ENCODE peak calls at places on chromosomes 13 and 19, in five cellular contexts. One of them, this sample, is unnamed.

GRCh38 chr13:95902736-95903135 is 150.5 kb downstream of the UGGT2 start:
- DNase-seq in heart left ventricle: no peak
- DNase-seq in ovary: no peak
- DNase-seq in prostate gland: no peak
- DNase-seq in A549: no peak
- DNase-seq in this sample: no peak

GRCh38 chr13:26811636-26812035 is 51.0 kb upstream of the GPR12 start:
- DNase-seq in heart left ventricle: no peak
- DNase-seq in ovary: no peak
- DNase-seq in prostate gland: no peak
- DNase-seq in A549: no peak
- DNase-seq in this sample: no peak

GRCh38 chr19:34964598-34964997 is 569 bp upstream of the ZNF792 start:
- DNase-seq in heart left ventricle: no peak
- DNase-seq in ovary: no peak
- DNase-seq in prostate gland: no peak
- DNase-seq in A549: no peak
- DNase-seq in this sample: no peak

GRCh38 chr19:3056454-3057016 is 5.8 kb downstream of the TLE5 start:
- DNase-seq in heart left ventricle: no peak
- DNase-seq in ovary: no peak
- DNase-seq in prostate gland: no peak
- DNase-seq in A549: peak; percentile 68
- DNase-seq in this sample: no peak

GRCh38 chr13:46899801-46900200 is 2.9 kb upstream of the HTR2A start:
- DNase-seq in heart left ventricle: no peak
- DNase-seq in ovary: no peak
- DNase-seq in prostate gland: no peak
- DNase-seq in A549: no peak
- DNase-seq in this sample: no peak

GRCh38 chr19:33231511-33231910 is 5.9 kb upstream of the SLC7A10 start:
- DNase-seq in heart left ventricle: no peak
- DNase-seq in ovary: no peak
- DNase-seq in prostate gland: no peak
- DNase-seq in A549: no peak
- DNase-seq in this sample: no peak

GRCh38 chr13:81116461-81117282 is 775.7 kb upstream of the SPRY2 start:
- DNase-seq in heart left ventricle: no peak
- DNase-seq in ovary: no peak
- DNase-seq in prostate gland: no peak
- DNase-seq in A549: no peak
- DNase-seq in this sample: no peak

GRCh38 chr13:90365130-90365529 is 982.4 kb upstream of the MIR17HG start:
- DNase-seq in heart left ventricle: no peak
- DNase-seq in ovary: no peak
- DNase-seq in prostate gland: no peak
- DNase-seq in A549: no peak
- DNase-seq in this sample: no peak

GRCh38 chr13:62294210-62294609 is 878.6 kb upstream of the PCDH20 start:
- DNase-seq in heart left ventricle: no peak
- DNase-seq in ovary: no peak
- DNase-seq in prostate gland: no peak
- DNase-seq in A549: no peak
- DNase-seq in this sample: no peak

GRCh38 chr13:93450226-93450625 is 223.6 kb downstream of the GPC6 start:
- DNase-seq in heart left ventricle: no peak
- DNase-seq in ovary: no peak
- DNase-seq in prostate gland: no peak
- DNase-seq in A549: no peak
- DNase-seq in this sample: no peak

GRCh38 chr19:11787536-11787935 is 10.8 kb upstream of the ZNF491 start:
- DNase-seq in heart left ventricle: no peak
- DNase-seq in ovary: no peak
- DNase-seq in prostate gland: no peak
- DNase-seq in A549: no peak
- DNase-seq in this sample: no peak

GRCh38 chr13:89514534-89515312 is 1832.8 kb upstream of the MIR17HG start:
- DNase-seq in heart left ventricle: no peak
- DNase-seq in ovary: no peak
- DNase-seq in prostate gland: no peak
- DNase-seq in A549: peak; percentile 91
- DNase-seq in this sample: no peak

GRCh38 chr13:23751195-23751594 is 138.0 kb downstream of the MIPEP start:
- DNase-seq in heart left ventricle: no peak
- DNase-seq in ovary: no peak
- DNase-seq in prostate gland: no peak
- DNase-seq in A549: peak; percentile 39
- DNase-seq in this sample: no peak

GRCh38 chr19:38617764-38618589 is at the start of gene MAP4K1:
- DNase-seq in heart left ventricle: peak; percentile 57
- DNase-seq in ovary: peak; percentile 23
- DNase-seq in prostate gland: peak; percentile 22
- DNase-seq in A549: no peak
- DNase-seq in this sample: peak; percentile 65

GRCh38 chr13:49086711-49087110 is 111.0 kb downstream of the FNDC3A start:
- DNase-seq in heart left ventricle: no peak
- DNase-seq in ovary: no peak
- DNase-seq in prostate gland: no peak
- DNase-seq in A549: no peak
- DNase-seq in this sample: no peak

GRCh38 chr13:46578590-46578975 is 25.6 kb downstream of the LRCH1 start:
- DNase-seq in heart left ventricle: no peak
- DNase-seq in ovary: no peak
- DNase-seq in prostate gland: no peak
- DNase-seq in A549: no peak
- DNase-seq in this sample: no peak

GRCh38 chr19:46821512-46822359 is 28.9 kb downstream of the AP2S1 start:
- DNase-seq in heart left ventricle: no peak
- DNase-seq in ovary: no peak
- DNase-seq in prostate gland: no peak
- DNase-seq in A549: no peak
- DNase-seq in this sample: peak; percentile 86

GRCh38 chr19:33114302-33114701 is 17.6 kb upstream of the WDR88 start:
- DNase-seq in heart left ventricle: no peak
- DNase-seq in ovary: no peak
- DNase-seq in prostate gland: no peak
- DNase-seq in A549: no peak
- DNase-seq in this sample: no peak

GRCh38 chr13:99496322-99497142 is 4.7 kb upstream of the TM9SF2 start:
- DNase-seq in heart left ventricle: peak; percentile 77
- DNase-seq in ovary: peak; percentile 42
- DNase-seq in prostate gland: peak; percentile 20
- DNase-seq in A549: peak; percentile 84
- DNase-seq in this sample: peak; percentile 57

GRCh38 chr19:4709440-4710280 is 14.0 kb downstream of the DPP9 start:
- DNase-seq in heart left ventricle: no peak
- DNase-seq in ovary: no peak
- DNase-seq in prostate gland: no peak
- DNase-seq in A549: no peak
- DNase-seq in this sample: no peak

GRCh38 chr19:13024958-13025653 is 29.8 kb downstream of the NFIX start:
- DNase-seq in heart left ventricle: no peak
- DNase-seq in ovary: no peak
- DNase-seq in prostate gland: no peak
- DNase-seq in A549: no peak
- DNase-seq in this sample: no peak

GRCh38 chr19:13022111-13022858 is 27.0 kb downstream of the NFIX start:
- DNase-seq in heart left ventricle: no peak
- DNase-seq in ovary: no peak
- DNase-seq in prostate gland: no peak
- DNase-seq in A549: no peak
- DNase-seq in this sample: no peak

GRCh38 chr19:13023666-13024065 is 28.4 kb downstream of the NFIX start:
- DNase-seq in heart left ventricle: no peak
- DNase-seq in ovary: no peak
- DNase-seq in prostate gland: no peak
- DNase-seq in A549: no peak
- DNase-seq in this sample: no peak

GRCh38 chr19:13024126-13024957 is 29.1 kb downstream of the NFIX start:
- DNase-seq in heart left ventricle: no peak
- DNase-seq in ovary: no peak
- DNase-seq in prostate gland: no peak
- DNase-seq in A549: no peak
- DNase-seq in this sample: no peak

DNA sequence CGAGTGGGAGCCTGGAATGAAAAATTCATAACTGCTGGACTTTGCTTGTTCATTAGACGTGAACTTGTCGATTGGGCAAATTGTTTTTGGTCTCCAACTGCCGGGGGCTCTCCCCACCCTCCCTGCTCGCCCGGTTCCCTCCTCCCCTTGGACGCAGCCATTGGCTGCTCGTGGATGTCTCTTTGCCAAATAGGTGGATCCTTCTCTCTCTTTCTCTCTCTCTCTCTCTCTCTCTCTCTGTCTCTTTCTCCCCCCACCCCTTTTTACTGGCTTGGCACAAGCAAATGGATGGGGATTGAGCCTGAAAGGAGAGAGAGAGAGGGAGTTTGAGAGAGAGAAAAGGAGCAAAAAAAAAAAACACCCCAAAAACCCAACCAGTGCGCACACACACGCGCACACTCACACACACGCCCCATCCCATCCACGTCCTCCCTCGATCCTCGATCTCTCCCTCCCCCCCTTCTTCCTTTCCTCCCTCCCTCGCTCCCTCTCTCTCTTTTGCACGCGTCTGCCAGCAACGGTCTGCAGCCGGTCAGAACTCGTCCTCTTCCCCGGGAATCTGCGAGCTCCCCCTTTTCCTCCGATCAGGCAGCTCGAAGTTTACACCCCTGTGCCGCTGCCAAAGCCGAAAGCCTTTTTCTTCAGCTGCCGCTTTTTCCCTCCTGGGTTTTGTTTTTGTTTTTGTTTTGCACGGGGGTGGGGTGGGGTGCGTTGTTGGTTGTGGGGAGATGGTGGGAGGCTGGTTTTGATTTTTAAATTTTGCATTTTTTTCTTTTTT is 27.8 kb downstream of the NFIX start:
- DNase-seq in heart left ventricle: peak; percentile 88
- DNase-seq in ovary: peak; percentile 93
- DNase-seq in prostate gland: peak; percentile 93
- DNase-seq in A549: no peak
- DNase-seq in this sample: peak; percentile 24
- H3K4me1 ChIP-seq in heart left ventricle: peaks cover 97% of the 10 kb centered on the region
- H3K4me1 ChIP-seq in ovary: peaks cover 40% of the 10 kb centered on the region
- H3K4me1 ChIP-seq in prostate gland: peaks cover 31% of the 10 kb centered on the region
- H3K4me1 ChIP-seq in A549: peaks cover 19% of the 10 kb centered on the region
- H3K4me1 ChIP-seq in this sample: no peaks in the 10 kb centered on the region

GRCh38 chr13:51275101-51275500 is 52.9 kb downstream of the FAM124A start:
- DNase-seq in heart left ventricle: no peak
- DNase-seq in ovary: no peak
- DNase-seq in prostate gland: no peak
- DNase-seq in A549: no peak
- DNase-seq in this sample: no peak
- H3K27ac ChIP-seq in heart left ventricle: no peak overlapping the region
- H3K27ac ChIP-seq in ovary: no peak overlapping the region
- H3K27ac ChIP-seq in prostate gland: no peak overlapping the region
- H3K27ac ChIP-seq in A549: no peak overlapping the region
- H3K27ac ChIP-seq in this sample: no peak overlapping the region

GRCh38 chr19:51352783-51353360 is 10.9 kb upstream of the VSIG10L start:
- DNase-seq in heart left ventricle: no peak
- DNase-seq in ovary: no peak
- DNase-seq in prostate gland: no peak
- DNase-seq in A549: no peak
- DNase-seq in this sample: no peak
- TF ChIP-seq POLR2A in heart left ventricle: no peak
- TF ChIP-seq POLR2A in ovary: no peak
- TF ChIP-seq POLR2A in prostate gland: no peak
- TF ChIP-seq POLR2A in A549: no peak
- TF ChIP-seq POLR2A in this sample: no peak

GRCh38 chr13:51746802-51747201 is 57.2 kb downstream of the DHRS12 start:
- DNase-seq in heart left ventricle: no peak
- DNase-seq in ovary: no peak
- DNase-seq in prostate gland: no peak
- DNase-seq in A549: no peak
- DNase-seq in this sample: no peak
- H3K4me1 ChIP-seq in heart left ventricle: no peaks in the 10 kb centered on the region
- H3K4me1 ChIP-seq in ovary: peaks cover 6% of the 10 kb centered on the region
- H3K4me1 ChIP-seq in prostate gland: no peaks in the 10 kb centered on the region
- H3K4me1 ChIP-seq in A549: no peaks in the 10 kb centered on the region
- H3K4me1 ChIP-seq in this sample: no peaks in the 10 kb centered on the region

GRCh38 chr13:36345438-36346221 is 564 bp downstream of the SPART start:
- DNase-seq in heart left ventricle: peak; percentile 81
- DNase-seq in ovary: peak; percentile 75
- DNase-seq in prostate gland: peak; percentile 61
- DNase-seq in A549: peak; percentile 69
- DNase-seq in this sample: peak; percentile 42
- H3K27ac ChIP-seq in heart left ventricle: peak overlapping the region; percentile 98
- H3K27ac ChIP-seq in ovary: peak overlapping the region; percentile 100
- H3K27ac ChIP-seq in prostate gland: peak overlapping the region; percentile 98
- H3K27ac ChIP-seq in A549: peak overlapping the region; percentile 97
- H3K27ac ChIP-seq in this sample: peak overlapping the region; percentile 92

GRCh38 chr19:17303940-17304267 is 679 bp upstream of the ABHD8 start:
- DNase-seq in heart left ventricle: no peak
- DNase-seq in ovary: peak; percentile 46
- DNase-seq in prostate gland: no peak
- DNase-seq in A549: no peak
- DNase-seq in this sample: no peak

GRCh38 chr19:17302391-17303166 is 646 bp downstream of the ABHD8 start:
- DNase-seq in heart left ventricle: no peak
- DNase-seq in ovary: peak; percentile 55
- DNase-seq in prostate gland: no peak
- DNase-seq in A549: no peak
- DNase-seq in this sample: no peak

GRCh38 chr19:17304386-17305047 is 1.2 kb upstream of the MRPL34 start:
- DNase-seq in heart left ventricle: no peak
- DNase-seq in ovary: peak; percentile 24
- DNase-seq in prostate gland: no peak
- DNase-seq in A549: no peak
- DNase-seq in this sample: no peak

GRCh38 chr19:17305211-17305516 is 508 bp upstream of the MRPL34 start:
- DNase-seq in heart left ventricle: no peak
- DNase-seq in ovary: no peak
- DNase-seq in prostate gland: no peak
- DNase-seq in A549: no peak
- DNase-seq in this sample: no peak

DNA sequence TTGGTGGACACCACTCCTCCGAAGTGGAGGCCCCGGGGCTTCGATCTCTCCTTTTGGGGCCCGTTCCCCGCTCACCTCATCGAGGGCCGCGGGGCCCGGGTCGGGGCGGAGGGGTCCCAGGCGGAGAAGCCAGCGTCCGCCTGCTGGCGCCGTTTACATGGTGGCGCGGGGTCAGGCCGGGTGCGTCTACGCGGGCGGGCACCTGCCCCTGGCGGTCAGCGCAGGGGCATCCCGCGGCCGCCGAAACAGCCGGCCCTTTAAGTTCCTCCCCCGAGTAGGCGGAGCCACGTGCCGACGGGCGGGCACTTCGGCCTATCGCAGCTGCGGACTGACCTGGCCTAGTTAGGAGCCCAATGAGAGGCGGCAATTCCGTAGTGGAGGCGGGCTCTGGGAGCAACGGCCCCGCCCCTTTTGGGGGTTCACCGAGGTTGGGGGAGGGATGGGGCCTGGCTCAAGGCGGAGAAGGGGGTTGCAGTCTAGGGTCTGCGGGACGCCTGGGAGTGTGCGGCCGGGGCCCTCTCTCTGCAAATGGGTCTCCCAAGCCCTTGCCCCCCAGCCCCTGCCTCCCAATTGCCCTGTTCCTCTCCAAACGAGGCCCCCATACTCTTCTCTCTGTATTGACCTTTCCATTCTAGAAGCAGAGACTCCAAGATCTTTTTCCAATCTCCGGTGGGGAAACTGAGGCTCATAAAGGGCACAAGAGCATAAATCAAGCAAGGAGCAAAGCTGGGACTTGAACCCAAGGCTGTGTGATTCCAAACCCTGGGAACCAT is at the start of gene ABHD8:
- DNase-seq in heart left ventricle: peak; percentile 96
- DNase-seq in ovary: peak; percentile 98
- DNase-seq in prostate gland: peak; percentile 96
- DNase-seq in A549: peak; percentile 95
- DNase-seq in this sample: peak; percentile 98
- TF ChIP-seq POLR2A in heart left ventricle: peak; percentile 81
- TF ChIP-seq POLR2A in ovary: peak; percentile 31
- TF ChIP-seq POLR2A in prostate gland: peak; percentile 85
- TF ChIP-seq POLR2A in A549: peak; percentile 43
- TF ChIP-seq POLR2A in this sample: no peak

This sample was measured in Peyer's patch.